ENCODE peak calls at places on chromosomes 2 and 18, in five cellular contexts. One of them, this sample, is unnamed.

GRCh38 chr2:47720559-47720958 is 62.4 kb upstream of the MSH6 start:
- DNase-seq in KBM-7: peak
- DNase-seq in IMR-90: no peak
- DNase-seq in stimulated activated CD4-positive, alpha-beta T cell treated with anti-CD3 and anti-CD28 coated beads, Interleukin-12 subunit alpha, Interleukin-12 subunit beta, amount 100 ng/mL, for 48 hours: no peak
- DNase-seq in HCT116: no peak
- DNase-seq in this sample: no peak

GRCh38 chr18:13437801-13438506 is 219.4 kb downstream of the LDLRAD4 start:
- DNase-seq in KBM-7: no peak
- DNase-seq in IMR-90: no peak
- DNase-seq in stimulated activated CD4-positive, alpha-beta T cell treated with anti-CD3 and anti-CD28 coated beads, Interleukin-12 subunit alpha, Interleukin-12 subunit beta, amount 100 ng/mL, for 48 hours: peak
- DNase-seq in HCT116: no peak
- DNase-seq in this sample: peak

GRCh38 chr2:155250800-155251199 is 552.3 kb downstream of the KCNJ3 start:
- DNase-seq in KBM-7: peak
- DNase-seq in IMR-90: no peak
- DNase-seq in stimulated activated CD4-positive, alpha-beta T cell treated with anti-CD3 and anti-CD28 coated beads, Interleukin-12 subunit alpha, Interleukin-12 subunit beta, amount 100 ng/mL, for 48 hours: no peak
- DNase-seq in HCT116: peak
- DNase-seq in this sample: no peak

GRCh38 chr2:121285077-121285449 is at the start of gene TFCP2L1:
- DNase-seq in KBM-7: no peak
- DNase-seq in IMR-90: no peak
- DNase-seq in stimulated activated CD4-positive, alpha-beta T cell treated with anti-CD3 and anti-CD28 coated beads, Interleukin-12 subunit alpha, Interleukin-12 subunit beta, amount 100 ng/mL, for 48 hours: no peak
- DNase-seq in HCT116: no peak
- DNase-seq in this sample: no peak

GRCh38 chr2:158953926-158954763 is 14.3 kb upstream of the TANC1 start:
- DNase-seq in KBM-7: peak
- DNase-seq in IMR-90: peak
- DNase-seq in stimulated activated CD4-positive, alpha-beta T cell treated with anti-CD3 and anti-CD28 coated beads, Interleukin-12 subunit alpha, Interleukin-12 subunit beta, amount 100 ng/mL, for 48 hours: peak
- DNase-seq in HCT116: no peak
- DNase-seq in this sample: no peak

GRCh38 chr18:57210101-57210661 is 63.3 kb downstream of the BOD1L2 start:
- DNase-seq in KBM-7: peak
- DNase-seq in IMR-90: peak
- DNase-seq in stimulated activated CD4-positive, alpha-beta T cell treated with anti-CD3 and anti-CD28 coated beads, Interleukin-12 subunit alpha, Interleukin-12 subunit beta, amount 100 ng/mL, for 48 hours: no peak
- DNase-seq in HCT116: peak
- DNase-seq in this sample: no peak

GRCh38 chr2:96318723-96319122 is 6.4 kb upstream of the ITPRIPL1 start:
- DNase-seq in KBM-7: no peak
- DNase-seq in IMR-90: no peak
- DNase-seq in stimulated activated CD4-positive, alpha-beta T cell treated with anti-CD3 and anti-CD28 coated beads, Interleukin-12 subunit alpha, Interleukin-12 subunit beta, amount 100 ng/mL, for 48 hours: no peak
- DNase-seq in HCT116: no peak
- DNase-seq in this sample: no peak

GRCh38 chr2:46548103-46548486 is 68.7 kb downstream of the TMEM247 start:
- DNase-seq in KBM-7: peak
- DNase-seq in IMR-90: no peak
- DNase-seq in stimulated activated CD4-positive, alpha-beta T cell treated with anti-CD3 and anti-CD28 coated beads, Interleukin-12 subunit alpha, Interleukin-12 subunit beta, amount 100 ng/mL, for 48 hours: no peak
- DNase-seq in HCT116: no peak
- DNase-seq in this sample: no peak

GRCh38 chr2:50987914-50988313 is 44.0 kb downstream of the NRXN1 start:
- DNase-seq in KBM-7: no peak
- DNase-seq in IMR-90: no peak
- DNase-seq in stimulated activated CD4-positive, alpha-beta T cell treated with anti-CD3 and anti-CD28 coated beads, Interleukin-12 subunit alpha, Interleukin-12 subunit beta, amount 100 ng/mL, for 48 hours: no peak
- DNase-seq in HCT116: no peak
- DNase-seq in this sample: no peak

GRCh38 chr2:239175181-239175580 is 225.6 kb downstream of the HDAC4 start:
- DNase-seq in KBM-7: no peak
- DNase-seq in IMR-90: no peak
- DNase-seq in stimulated activated CD4-positive, alpha-beta T cell treated with anti-CD3 and anti-CD28 coated beads, Interleukin-12 subunit alpha, Interleukin-12 subunit beta, amount 100 ng/mL, for 48 hours: no peak
- DNase-seq in HCT116: no peak
- DNase-seq in this sample: no peak

GRCh38 chr2:176814740-176815367 is 397.7 kb upstream of the HNRNPA3 start:
- DNase-seq in KBM-7: peak
- DNase-seq in IMR-90: peak
- DNase-seq in stimulated activated CD4-positive, alpha-beta T cell treated with anti-CD3 and anti-CD28 coated beads, Interleukin-12 subunit alpha, Interleukin-12 subunit beta, amount 100 ng/mL, for 48 hours: no peak
- DNase-seq in HCT116: peak
- DNase-seq in this sample: peak

GRCh38 chr2:163887182-163887581 is 151.4 kb upstream of the FIGN start:
- DNase-seq in KBM-7: no peak
- DNase-seq in IMR-90: no peak
- DNase-seq in stimulated activated CD4-positive, alpha-beta T cell treated with anti-CD3 and anti-CD28 coated beads, Interleukin-12 subunit alpha, Interleukin-12 subunit beta, amount 100 ng/mL, for 48 hours: no peak
- DNase-seq in HCT116: no peak
- DNase-seq in this sample: no peak

GRCh38 chr2:97935719-97936161 is 60.0 kb downstream of the TMEM131 start:
- DNase-seq in KBM-7: peak
- DNase-seq in IMR-90: peak
- DNase-seq in stimulated activated CD4-positive, alpha-beta T cell treated with anti-CD3 and anti-CD28 coated beads, Interleukin-12 subunit alpha, Interleukin-12 subunit beta, amount 100 ng/mL, for 48 hours: no peak
- DNase-seq in HCT116: peak
- DNase-seq in this sample: no peak

GRCh38 chr18:37435150-37435872 is 130.3 kb downstream of the CELF4 start:
- DNase-seq in KBM-7: no peak
- DNase-seq in IMR-90: no peak
- DNase-seq in stimulated activated CD4-positive, alpha-beta T cell treated with anti-CD3 and anti-CD28 coated beads, Interleukin-12 subunit alpha, Interleukin-12 subunit beta, amount 100 ng/mL, for 48 hours: no peak
- DNase-seq in HCT116: no peak
- DNase-seq in this sample: no peak

GRCh38 chr2:164920430-164920829 is 34.9 kb downstream of the SLC38A11 start:
- DNase-seq in KBM-7: no peak
- DNase-seq in IMR-90: peak
- DNase-seq in stimulated activated CD4-positive, alpha-beta T cell treated with anti-CD3 and anti-CD28 coated beads, Interleukin-12 subunit alpha, Interleukin-12 subunit beta, amount 100 ng/mL, for 48 hours: no peak
- DNase-seq in HCT116: no peak
- DNase-seq in this sample: no peak

GRCh38 chr18:34707670-34708069 is 2.4 kb upstream of the DTNA start:
- DNase-seq in KBM-7: no peak
- DNase-seq in IMR-90: peak
- DNase-seq in stimulated activated CD4-positive, alpha-beta T cell treated with anti-CD3 and anti-CD28 coated beads, Interleukin-12 subunit alpha, Interleukin-12 subunit beta, amount 100 ng/mL, for 48 hours: no peak
- DNase-seq in HCT116: peak
- DNase-seq in this sample: no peak

GRCh38 chr2:71672011-71672639 is 218.8 kb downstream of the DYSF start:
- DNase-seq in KBM-7: no peak
- DNase-seq in IMR-90: no peak
- DNase-seq in stimulated activated CD4-positive, alpha-beta T cell treated with anti-CD3 and anti-CD28 coated beads, Interleukin-12 subunit alpha, Interleukin-12 subunit beta, amount 100 ng/mL, for 48 hours: no peak
- DNase-seq in HCT116: no peak
- DNase-seq in this sample: no peak

GRCh38 chr2:159411460-159411859 is 125.0 kb upstream of the WDSUB1 start:
- DNase-seq in KBM-7: no peak
- DNase-seq in IMR-90: no peak
- DNase-seq in stimulated activated CD4-positive, alpha-beta T cell treated with anti-CD3 and anti-CD28 coated beads, Interleukin-12 subunit alpha, Interleukin-12 subunit beta, amount 100 ng/mL, for 48 hours: no peak
- DNase-seq in HCT116: no peak
- DNase-seq in this sample: no peak

This sample was measured in CD4-positive, alpha-beta memory T cell.